ENCODE peak calls at places on chromosomes 4 and X, in five cellular contexts. J is stomach; F is OCI-LY7; N is CD8-positive, alpha-beta memory T cell; A is effector memory CD4-positive, alpha-beta T cell. K is an unnamed sample. For H3K4me1, the result is how much of the 10 kb centered on the place peaks cover.

GRCh38 chr4:153497091-153497531 is 31.0 kb downstream of the TMEM131L start:
- DNase-seq in J (no peak), F (peak), N (peak), A (no peak), K (peak)

GRCh38 chr4:3623106-3623505 is 90.9 kb upstream of the LRPAP1 start:
- DNase-seq in J (no peak), F (no peak), N (no peak), A (no peak), K (no peak)

GRCh38 chrX:1391707-1392375 is at the start of gene SLC25A6:
- DNase-seq in J (peak), F (peak), N (peak), A (peak), K (peak)

GRCh38 chr4:144178414-144178813 is 37.9 kb upstream of the GYPA start:
- DNase-seq in J (no peak), F (no peak), N (no peak), A (no peak), K (no peak)

GRCh38 chr4:40307627-40308497 is 27.3 kb upstream of the CHRNA9 start:
- DNase-seq in J (peak), F (peak), N (peak), A (peak), K (peak)

GRCh38 chrX:136271300-136271699 is 20.1 kb upstream of the MAP7D3 start:
- DNase-seq in J (no peak), F (peak), N (no peak), A (no peak), K (no peak)

GRCh38 chrX:69107231-69107739 is 58.0 kb downstream of the PJA1 start:
- DNase-seq in J (peak), F (no peak), N (no peak), A (no peak), K (no peak)

GRCh38 chrX:50614460-50614859 is 143.8 kb upstream of the DGKK start:
- DNase-seq in J (no peak), F (no peak), N (no peak), A (no peak), K (no peak)

GRCh38 chrX:100745806-100746537 is 14.1 kb upstream of the SYTL4 start:
- DNase-seq in J (no peak), F (no peak), N (no peak), A (no peak), K (peak)

GRCh38 chr4:2848449-2848848 is 4.8 kb downstream of the ADD1 start:
- DNase-seq in J (peak), F (no peak), N (no peak), A (no peak), K (peak)

GRCh38 chrX:63963382-63963781 is 178.4 kb upstream of the ARHGEF9 start:
- DNase-seq in J (no peak), F (no peak), N (no peak), A (no peak), K (no peak)

GRCh38 chr4:126888968-126889367 is 743.8 kb upstream of the INTU start:
- DNase-seq in J (no peak), F (no peak), N (no peak), A (no peak), K (no peak)

GRCh38 chr4:10746371-10747143 is 62.0 kb upstream of the CLNK start:
- DNase-seq in J (no peak), F (no peak), N (no peak), A (no peak), K (no peak)

GRCh38 chr4:176137626-176138025 is 57.8 kb downstream of the SPATA4 start:
- DNase-seq in J (no peak), F (no peak), N (no peak), A (no peak), K (no peak)

GRCh38 chr4:147076179-147076578 is 130.5 kb upstream of the TTC29 start:
- DNase-seq in J (no peak), F (no peak), N (no peak), A (no peak), K (peak)

GRCh38 chr4:147078362-147078761 is 132.7 kb upstream of the TTC29 start:
- DNase-seq in J (no peak), F (no peak), N (no peak), A (no peak), K (no peak)

GRCh38 chr4:147071341-147071740 is 125.7 kb upstream of the TTC29 start:
- DNase-seq in J (no peak), F (no peak), N (no peak), A (no peak), K (no peak)

GRCh38 chr4:147078875-147079658 is 133.4 kb upstream of the TTC29 start:
- DNase-seq in J (no peak), F (no peak), N (no peak), A (no peak), K (no peak)

GRCh38 chr4:147076728-147077127 is 131.1 kb upstream of the TTC29 start:
- DNase-seq in J (no peak), F (no peak), N (no peak), A (no peak), K (no peak)
- H3K4me1 ChIP-seq in J (under half), F (under half), N (under half), A (under half), K (under half)

DNA sequence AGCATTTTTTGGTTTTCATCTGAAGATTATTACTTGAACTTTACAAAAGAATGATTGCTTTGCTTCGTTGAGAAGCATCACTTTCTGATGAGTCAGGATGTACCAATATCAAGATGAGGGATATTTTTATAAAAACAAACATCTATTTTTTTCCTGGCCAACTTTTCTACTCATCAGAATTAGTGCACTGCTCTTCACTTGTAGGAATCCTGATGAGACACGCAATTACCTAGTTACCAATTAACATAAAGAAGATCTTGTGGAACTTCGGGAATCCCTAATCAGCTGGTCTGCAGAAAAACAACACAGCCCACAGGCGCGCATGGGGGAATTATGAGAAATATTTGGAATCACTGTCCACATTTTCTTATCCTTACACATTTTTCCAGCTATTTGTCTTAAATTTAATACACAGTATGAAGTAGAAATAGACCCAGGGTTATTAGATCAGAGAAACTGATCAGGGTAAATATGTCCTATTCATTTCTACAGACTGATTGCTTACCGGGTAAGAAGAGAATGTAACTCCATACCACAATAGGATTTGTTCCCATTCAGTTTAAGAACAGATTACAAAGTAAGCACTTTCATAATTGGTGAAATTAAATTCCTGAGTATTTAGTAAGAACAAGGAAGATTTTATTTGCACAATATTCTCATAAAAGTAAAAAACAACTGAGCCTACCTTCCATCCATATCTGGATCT is 50.9 kb downstream of the MFAP3L start:
- DNase-seq in J (no peak), F (no peak), N (no peak), A (no peak), K (no peak)
- H3K4me3 ChIP-seq in J (no peak), F (no peak), N (no peak), A (no peak), K (no peak)

GRCh38 chrX:45849261-45849660 is 648.6 kb upstream of the DIPK2B start:
- DNase-seq in J (no peak), F (no peak), N (peak), A (no peak), K (peak)
- H3K27ac ChIP-seq in J (no peak), F (no peak), N (no peak), A (no peak), K (no peak)

GRCh38 chrX:150870059-150870458 is 28.4 kb downstream of the CD99L2 start:
- DNase-seq in J (no peak), F (no peak), N (no peak), A (no peak), K (no peak)
- H3K4me1 ChIP-seq in J (under half), F (under half), N (under half), A (under half), K (under half)

GRCh38 chr4:146548443-146548842 is 26.7 kb upstream of the SLC10A7 start:
- DNase-seq in J (no peak), F (no peak), N (no peak), A (no peak), K (no peak)

GRCh38 chr4:146550161-146550560 is 28.4 kb upstream of the SLC10A7 start:
- DNase-seq in J (no peak), F (no peak), N (no peak), A (no peak), K (no peak)

DNA sequence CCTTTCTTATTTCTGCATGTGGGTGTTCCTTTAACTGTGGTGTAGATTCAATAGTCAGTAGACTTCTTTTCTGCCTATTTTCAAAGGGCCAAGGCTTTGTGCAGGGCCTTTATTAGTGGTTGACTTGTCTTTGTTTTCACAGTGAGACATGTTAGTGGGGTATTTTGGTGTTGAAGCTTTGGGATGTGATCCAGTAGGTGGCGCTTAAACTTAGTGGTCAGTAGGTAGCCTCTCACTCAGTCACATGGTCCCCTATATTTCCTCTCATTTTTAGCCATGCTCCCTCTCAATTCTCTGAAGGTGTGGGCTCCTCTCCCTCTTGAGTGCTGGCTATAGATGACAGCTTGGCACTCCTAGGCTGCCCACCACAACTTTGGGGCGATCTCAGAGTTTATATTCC is 23.4 kb upstream of the SLC10A7 start:
- DNase-seq in J (no peak), F (peak), N (no peak), A (no peak), K (no peak)
- H3K4me3 ChIP-seq in J (no peak), F (no peak), N (no peak), A (no peak), K (no peak)

DNA sequence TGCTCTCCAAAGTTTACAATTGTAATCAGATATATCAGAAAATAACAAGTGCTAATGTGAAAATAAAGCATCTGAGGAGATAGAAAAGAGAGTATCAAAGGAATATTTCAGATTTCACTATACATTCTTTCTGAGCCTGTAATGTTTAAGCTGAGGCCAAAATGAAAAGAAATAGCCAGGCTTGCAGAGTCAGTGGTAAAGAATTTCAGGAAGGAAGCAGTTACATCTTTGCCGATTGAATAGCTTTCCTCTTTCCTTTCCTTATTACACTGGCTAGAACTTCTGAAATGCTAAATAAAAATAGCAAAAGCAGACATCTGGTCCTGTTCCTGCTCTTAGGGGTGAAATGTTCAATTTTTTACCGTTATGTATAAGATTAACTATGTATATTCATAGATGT is 1441.6 kb upstream of the PCDH7 start:
- DNase-seq in J (no peak), F (no peak), N (no peak), A (no peak), K (no peak)
- H3K27ac ChIP-seq in J (no peak), F (no peak), N (no peak), A (no peak), K (no peak)

GRCh38 chr4:19329077-19329476 is 922.6 kb upstream of the SLIT2 start:
- DNase-seq in J (no peak), F (no peak), N (no peak), A (no peak), K (no peak)
- H3K4me1 ChIP-seq in J (under half), F (under half), N (under half), A (under half), K (under half)

DNA sequence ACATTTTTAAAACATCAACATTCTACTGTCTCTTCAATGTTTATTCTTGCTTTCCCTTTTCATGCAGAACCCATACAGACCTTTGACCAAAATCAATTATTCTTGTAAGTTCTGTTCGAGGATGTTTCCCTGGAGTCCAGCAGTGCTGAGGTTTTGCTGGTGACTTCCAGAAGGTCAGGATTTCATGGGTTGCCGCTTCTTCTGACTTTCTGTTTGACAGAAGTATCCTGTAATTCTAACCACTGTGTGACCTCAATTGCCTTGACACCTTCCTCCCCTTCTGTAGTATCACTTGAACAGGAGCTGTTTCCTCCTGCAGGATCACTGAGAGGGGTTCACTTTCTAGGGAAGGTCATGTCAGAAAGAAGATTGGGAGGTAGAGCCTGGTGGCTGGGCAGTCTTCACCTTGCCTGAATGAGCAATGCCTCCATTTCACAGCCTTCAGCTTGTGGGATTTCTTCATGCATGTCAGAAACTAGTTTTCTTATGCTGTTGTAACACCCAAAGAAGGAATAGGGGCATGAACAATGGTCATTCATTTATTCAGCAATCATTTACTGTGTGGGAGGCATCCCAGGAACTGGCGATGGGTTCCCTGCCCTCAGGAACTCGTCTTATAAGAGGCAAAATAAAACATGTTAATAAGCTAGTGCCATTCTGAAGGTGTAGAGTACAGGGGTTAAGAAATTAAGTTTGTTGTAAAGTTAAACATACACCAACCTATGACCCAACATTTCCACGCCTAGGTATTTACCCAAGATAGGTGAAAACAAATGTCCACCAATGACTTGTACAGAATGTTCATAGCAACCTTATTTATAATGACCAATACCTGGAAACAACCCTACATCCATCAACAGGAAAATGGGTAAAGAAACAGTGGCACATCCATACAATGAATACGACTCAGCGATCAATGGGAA is 205.9 kb downstream of the SOWAHB start:
- DNase-seq in J (no peak), F (no peak), N (no peak), A (no peak), K (peak)
- H3K4me3 ChIP-seq in J (peak), F (no peak), N (no peak), A (no peak), K (peak)